ENCODE peak calls at places on chromosomes 7 and 10, in nine cellular contexts. H is uterus; S is fibroblast of mammary gland; G is stimulated activated naive B cell treated with anti-CD40 and anti-IgM and Interleukin-4, amounts not matched to agents 10 μg/mL and 1 μg/mL and 100 μg/mL, for 72 hours; P is GM10248; E is effector memory CD8-positive, alpha-beta T cell; T is memory B cell; Z is bronchial epithelial cell; J is naive B cell. Y is an unnamed sample.

GRCh38 chr10:44017483-44018145 is 367.3 kb downstream of the CXCL12 start:
- DNase-seq in S (no peak), P (no peak), Z (no peak), E (no peak), H (no peak), J (no peak), G (no peak), T (no peak), Y (no peak)

GRCh38 chr10:51176976-51177690 is 102.8 kb downstream of the PRKG1 start:
- DNase-seq in H (no peak), G (no peak), T (no peak), J (no peak), Z (peak), P (no peak), E (no peak), S (peak), Y (peak)

GRCh38 chr7:91055219-91055618 is 209.0 kb upstream of the FZD1 start:
- DNase-seq in P (no peak), T (no peak), G (no peak), S (no peak), E (no peak), J (no peak), H (no peak), Z (no peak), Y (no peak)

GRCh38 chr7:150432915-150433892 is 17.2 kb upstream of the GIMAP8 start:
- DNase-seq in H (no peak), E (no peak), P (peak), T (no peak), G (no peak), Z (no peak), J (no peak), S (no peak), Y (no peak)

GRCh38 chr10:70167246-70167645 is 3.1 kb downstream of the SAR1A start:
- DNase-seq in G (no peak), J (no peak), T (no peak), H (no peak), P (no peak), S (no peak), Z (no peak), E (no peak), Y (no peak)

GRCh38 chr7:12706900-12707536 is 19.6 kb downstream of the ARL4A start:
- DNase-seq in G (no peak), E (no peak), Z (peak), H (no peak), T (no peak), J (no peak), S (peak), P (no peak), Y (peak)

GRCh38 chr10:29828440-29828894 is 193.7 kb upstream of the SVIL start:
- DNase-seq in S (no peak), Z (no peak), P (no peak), E (no peak), T (no peak), G (no peak), H (peak), J (no peak), Y (no peak)

GRCh38 chr10:105806-106205 is 29.4 kb upstream of the ZMYND11 start:
- DNase-seq in J (no peak), H (no peak), Z (no peak), E (no peak), S (no peak), P (no peak), T (no peak), G (no peak), Y (no peak)

GRCh38 chr10:79063661-79064490 is 4.9 kb upstream of the ZMIZ1 start:
- DNase-seq in H (no peak), Z (no peak), E (peak), P (no peak), T (no peak), J (no peak), S (no peak), G (no peak), Y (no peak)

GRCh38 chr7:65812281-65812680 is 60.6 kb upstream of the VKORC1L1 start:
- DNase-seq in S (peak), H (no peak), P (no peak), Z (no peak), G (no peak), E (no peak), J (no peak), T (no peak), Y (no peak)

GRCh38 chr10:133142523-133143199 is 17.4 kb upstream of the KNDC1 start:
- DNase-seq in S (no peak), J (no peak), T (no peak), G (no peak), E (no peak), Z (no peak), P (no peak), H (peak), Y (no peak)

Y was measured in stromal cell of bone marrow.